ENCODE peak calls at places on chromosome 18, in nine cellular contexts. One of them, this sample, is unnamed.

GRCh38 chr18:13136689-13137040 is 81.9 kb upstream of the LDLRAD4 start:
- DNase-seq in HCT116: no peak
- DNase-seq in left ventricle myocardium inferior: peak
- DNase-seq in ovary: no peak
- DNase-seq in heart right ventricle: peak
- DNase-seq in GM23338: peak
- DNase-seq in sigmoid colon: no peak
- DNase-seq in lower lobe of right lung: no peak
- DNase-seq in heart left ventricle: peak
- DNase-seq in this sample: peak

GRCh38 chr18:37658894-37659293 is 93.3 kb upstream of the CELF4 start:
- DNase-seq in sigmoid colon: no peak
- DNase-seq in ovary: no peak
- DNase-seq in lower lobe of right lung: no peak
- DNase-seq in heart right ventricle: no peak
- DNase-seq in GM23338: no peak
- DNase-seq in heart left ventricle: no peak
- DNase-seq in HCT116: no peak
- DNase-seq in left ventricle myocardium inferior: no peak
- DNase-seq in this sample: no peak

GRCh38 chr18:10094154-10094553 is 180.3 kb downstream of the VAPA start:
- DNase-seq in left ventricle myocardium inferior: no peak
- DNase-seq in heart left ventricle: no peak
- DNase-seq in ovary: no peak
- DNase-seq in HCT116: no peak
- DNase-seq in GM23338: no peak
- DNase-seq in lower lobe of right lung: no peak
- DNase-seq in sigmoid colon: no peak
- DNase-seq in heart right ventricle: no peak
- DNase-seq in this sample: no peak

GRCh38 chr18:35810505-35810904 is 162.0 kb upstream of the RMP24 start:
- DNase-seq in lower lobe of right lung: no peak
- DNase-seq in heart right ventricle: no peak
- DNase-seq in sigmoid colon: no peak
- DNase-seq in heart left ventricle: no peak
- DNase-seq in HCT116: no peak
- DNase-seq in GM23338: no peak
- DNase-seq in left ventricle myocardium inferior: no peak
- DNase-seq in ovary: no peak
- DNase-seq in this sample: no peak

GRCh38 chr18:22868831-22869230 is 64.3 kb upstream of the RBBP8 start:
- DNase-seq in lower lobe of right lung: no peak
- DNase-seq in ovary: no peak
- DNase-seq in sigmoid colon: no peak
- DNase-seq in heart left ventricle: no peak
- DNase-seq in HCT116: no peak
- DNase-seq in GM23338: no peak
- DNase-seq in left ventricle myocardium inferior: no peak
- DNase-seq in heart right ventricle: no peak
- DNase-seq in this sample: no peak

GRCh38 chr18:29874519-29875098 is 1167.9 kb downstream of the DSC3 start:
- DNase-seq in heart right ventricle: no peak
- DNase-seq in ovary: no peak
- DNase-seq in heart left ventricle: no peak
- DNase-seq in left ventricle myocardium inferior: no peak
- DNase-seq in HCT116: peak
- DNase-seq in GM23338: peak
- DNase-seq in sigmoid colon: no peak
- DNase-seq in lower lobe of right lung: no peak
- DNase-seq in this sample: no peak

GRCh38 chr18:55318864-55319516 is 269.0 kb downstream of the TCF4 start:
- DNase-seq in HCT116: no peak
- DNase-seq in ovary: no peak
- DNase-seq in left ventricle myocardium inferior: no peak
- DNase-seq in heart left ventricle: no peak
- DNase-seq in lower lobe of right lung: no peak
- DNase-seq in sigmoid colon: no peak
- DNase-seq in heart right ventricle: no peak
- DNase-seq in GM23338: no peak
- DNase-seq in this sample: no peak

GRCh38 chr18:11488175-11488574 is 121.2 kb upstream of the SLC35G4 start:
- DNase-seq in heart right ventricle: no peak
- DNase-seq in sigmoid colon: no peak
- DNase-seq in lower lobe of right lung: no peak
- DNase-seq in HCT116: no peak
- DNase-seq in left ventricle myocardium inferior: no peak
- DNase-seq in ovary: no peak
- DNase-seq in GM23338: no peak
- DNase-seq in heart left ventricle: no peak
- DNase-seq in this sample: no peak

GRCh38 chr18:59606193-59607175 is 90.7 kb downstream of the CCBE1 start:
- DNase-seq in heart right ventricle: no peak
- DNase-seq in left ventricle myocardium inferior: peak
- DNase-seq in sigmoid colon: no peak
- DNase-seq in ovary: no peak
- DNase-seq in lower lobe of right lung: no peak
- DNase-seq in GM23338: no peak
- DNase-seq in heart left ventricle: no peak
- DNase-seq in HCT116: no peak
- DNase-seq in this sample: no peak

GRCh38 chr18:59609654-59610053 is 87.6 kb downstream of the CCBE1 start:
- DNase-seq in HCT116: no peak
- DNase-seq in heart left ventricle: no peak
- DNase-seq in GM23338: no peak
- DNase-seq in lower lobe of right lung: no peak
- DNase-seq in sigmoid colon: no peak
- DNase-seq in ovary: no peak
- DNase-seq in heart right ventricle: no peak
- DNase-seq in left ventricle myocardium inferior: no peak
- DNase-seq in this sample: no peak

GRCh38 chr18:59607471-59607870 is 89.8 kb downstream of the CCBE1 start:
- DNase-seq in ovary: no peak
- DNase-seq in left ventricle myocardium inferior: no peak
- DNase-seq in heart left ventricle: no peak
- DNase-seq in HCT116: no peak
- DNase-seq in sigmoid colon: no peak
- DNase-seq in lower lobe of right lung: no peak
- DNase-seq in heart right ventricle: no peak
- DNase-seq in GM23338: no peak
- DNase-seq in this sample: no peak

GRCh38 chr18:59604877-59605276 is 92.3 kb downstream of the CCBE1 start:
- DNase-seq in left ventricle myocardium inferior: no peak
- DNase-seq in heart left ventricle: no peak
- DNase-seq in sigmoid colon: no peak
- DNase-seq in heart right ventricle: no peak
- DNase-seq in lower lobe of right lung: no peak
- DNase-seq in GM23338: no peak
- DNase-seq in HCT116: no peak
- DNase-seq in ovary: no peak
- DNase-seq in this sample: no peak

GRCh38 chr18:59605633-59606192 is 91.5 kb downstream of the CCBE1 start:
- DNase-seq in lower lobe of right lung: no peak
- DNase-seq in sigmoid colon: no peak
- DNase-seq in left ventricle myocardium inferior: no peak
- DNase-seq in heart left ventricle: no peak
- DNase-seq in GM23338: no peak
- DNase-seq in ovary: peak
- DNase-seq in heart right ventricle: no peak
- DNase-seq in HCT116: no peak
- DNase-seq in this sample: no peak
- H3K27ac ChIP-seq in lower lobe of right lung: no peak
- H3K27ac ChIP-seq in sigmoid colon: no peak
- H3K27ac ChIP-seq in left ventricle myocardium inferior: no peak
- H3K27ac ChIP-seq in heart left ventricle: no peak
- H3K27ac ChIP-seq in GM23338: no peak
- H3K27ac ChIP-seq in ovary: peak
- H3K27ac ChIP-seq in heart right ventricle: no peak
- H3K27ac ChIP-seq in HCT116: no peak
- H3K27ac ChIP-seq in this sample: peak

DNA sequence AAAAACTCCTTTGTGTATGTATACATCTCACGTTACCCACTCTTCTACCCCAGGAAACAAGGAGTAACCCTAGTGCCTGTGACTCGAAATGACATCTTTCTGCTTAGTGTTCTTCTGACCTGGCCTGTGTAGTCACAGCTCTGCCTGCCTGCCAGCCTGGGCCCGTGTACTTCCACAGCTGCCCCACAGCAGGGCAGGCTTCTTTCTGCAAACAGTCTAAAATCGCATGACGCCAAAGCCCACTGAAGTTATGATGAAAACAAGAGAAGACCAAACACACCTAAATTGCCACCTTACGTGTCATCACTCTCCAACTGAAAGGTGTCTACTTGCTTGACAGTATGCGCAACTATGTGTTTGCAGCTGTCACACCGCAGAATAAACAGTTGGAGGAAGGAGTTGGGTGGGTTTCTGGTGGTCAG is 1.5 kb downstream of the GAREM1 start:
- DNase-seq in heart left ventricle: peak
- DNase-seq in sigmoid colon: peak
- DNase-seq in left ventricle myocardium inferior: peak
- DNase-seq in ovary: peak
- DNase-seq in GM23338: no peak
- DNase-seq in lower lobe of right lung: peak
- DNase-seq in HCT116: peak
- DNase-seq in heart right ventricle: peak
- DNase-seq in this sample: peak
- H3K4me3 ChIP-seq in heart left ventricle: peak
- H3K4me3 ChIP-seq in sigmoid colon: peak
- H3K4me3 ChIP-seq in left ventricle myocardium inferior: peak
- H3K4me3 ChIP-seq in ovary: peak
- H3K4me3 ChIP-seq in GM23338: peak
- H3K4me3 ChIP-seq in lower lobe of right lung: peak
- H3K4me3 ChIP-seq in HCT116: peak
- H3K4me3 ChIP-seq in heart right ventricle: peak
- H3K4me3 ChIP-seq in this sample: peak

DNA sequence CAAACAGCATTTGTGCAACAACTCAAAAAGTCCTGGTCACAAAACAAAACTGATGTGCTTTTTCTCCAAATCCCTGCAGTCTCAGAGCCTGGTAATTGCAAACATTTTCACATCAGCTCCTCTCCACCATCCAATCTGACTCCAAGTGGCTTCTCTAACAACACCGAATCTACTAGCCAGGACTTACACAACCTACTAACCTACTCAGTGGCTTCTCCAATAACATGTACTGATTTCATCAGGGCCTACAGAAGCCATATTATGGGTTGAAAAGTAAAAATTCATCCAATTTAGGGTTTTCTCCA is 104.3 kb downstream of the COLEC12 start:
- DNase-seq in sigmoid colon: no peak
- DNase-seq in lower lobe of right lung: no peak
- DNase-seq in GM23338: no peak
- DNase-seq in heart right ventricle: no peak
- DNase-seq in HCT116: no peak
- DNase-seq in left ventricle myocardium inferior: no peak
- DNase-seq in ovary: no peak
- DNase-seq in heart left ventricle: no peak
- DNase-seq in this sample: no peak
- H3K27ac ChIP-seq in sigmoid colon: peak
- H3K27ac ChIP-seq in lower lobe of right lung: no peak
- H3K27ac ChIP-seq in GM23338: no peak
- H3K27ac ChIP-seq in heart right ventricle: no peak
- H3K27ac ChIP-seq in HCT116: no peak
- H3K27ac ChIP-seq in left ventricle myocardium inferior: peak
- H3K27ac ChIP-seq in ovary: no peak
- H3K27ac ChIP-seq in heart left ventricle: no peak
- H3K27ac ChIP-seq in this sample: peak

DNA sequence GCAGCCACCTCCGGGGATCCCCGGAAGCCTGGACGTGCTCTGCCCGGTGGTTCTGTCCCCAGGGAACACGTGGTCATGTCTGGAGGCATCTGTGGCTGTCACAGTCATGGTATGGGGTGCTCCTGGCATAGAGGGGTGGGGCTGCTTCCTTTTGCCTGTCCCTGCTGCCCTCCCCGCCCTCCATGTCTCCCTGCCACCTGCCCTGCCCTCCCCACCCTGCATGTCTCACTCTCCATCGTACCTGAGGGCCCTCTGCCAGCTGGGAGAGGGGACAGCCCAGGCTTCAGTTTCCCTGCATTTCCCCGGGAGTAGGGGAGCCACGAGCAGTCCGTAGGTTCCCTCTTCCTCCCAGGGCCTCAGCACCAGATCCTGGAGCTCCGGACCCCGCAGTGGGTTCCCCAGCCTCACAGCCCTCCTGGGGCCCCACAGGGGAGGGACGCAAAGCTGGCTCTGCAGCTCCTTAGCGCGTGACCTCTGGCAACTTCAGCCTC is 90.0 kb upstream of the CTDP1 start:
- DNase-seq in GM23338: no peak
- DNase-seq in lower lobe of right lung: peak
- DNase-seq in ovary: no peak
- DNase-seq in heart right ventricle: no peak
- DNase-seq in HCT116: no peak
- DNase-seq in left ventricle myocardium inferior: no peak
- DNase-seq in sigmoid colon: peak
- DNase-seq in heart left ventricle: peak
- DNase-seq in this sample: no peak
- H3K4me3 ChIP-seq in GM23338: no peak
- H3K4me3 ChIP-seq in lower lobe of right lung: no peak
- H3K4me3 ChIP-seq in ovary: no peak
- H3K4me3 ChIP-seq in heart right ventricle: no peak
- H3K4me3 ChIP-seq in HCT116: no peak
- H3K4me3 ChIP-seq in left ventricle myocardium inferior: no peak
- H3K4me3 ChIP-seq in sigmoid colon: no peak
- H3K4me3 ChIP-seq in heart left ventricle: no peak
- H3K4me3 ChIP-seq in this sample: no peak

DNA sequence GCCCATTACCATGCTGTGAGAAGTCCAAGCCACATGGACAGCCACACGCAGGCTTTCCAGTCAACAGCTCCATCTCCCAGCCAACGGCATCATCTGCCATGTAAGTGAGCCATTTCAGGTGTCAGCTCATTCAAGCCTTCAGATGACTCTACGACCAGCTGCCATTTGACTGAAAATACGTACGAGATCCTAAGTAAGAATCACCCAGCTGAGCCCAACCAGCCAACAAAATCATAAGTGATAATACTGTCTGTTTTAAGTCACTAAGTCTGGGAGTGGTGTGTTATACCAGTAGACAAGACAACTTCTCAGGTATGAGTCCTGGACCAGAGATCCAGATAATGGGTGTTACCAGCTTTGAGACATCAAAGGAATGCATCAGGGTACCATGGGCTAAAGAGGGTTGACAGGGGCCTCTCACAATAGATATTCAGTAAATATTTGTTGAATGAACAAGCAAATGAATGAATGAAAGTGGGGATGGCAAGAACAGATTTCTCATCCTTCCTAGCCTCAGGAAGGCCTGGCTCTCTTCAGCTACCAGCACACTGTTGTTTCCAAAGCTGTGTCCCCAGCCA is 52.9 kb upstream of the CTIF start:
- DNase-seq in ovary: no peak
- DNase-seq in left ventricle myocardium inferior: no peak
- DNase-seq in lower lobe of right lung: no peak
- DNase-seq in HCT116: no peak
- DNase-seq in GM23338: no peak
- DNase-seq in sigmoid colon: no peak
- DNase-seq in heart left ventricle: no peak
- DNase-seq in heart right ventricle: no peak
- DNase-seq in this sample: no peak
- H3K27ac ChIP-seq in ovary: no peak
- H3K27ac ChIP-seq in left ventricle myocardium inferior: no peak
- H3K27ac ChIP-seq in lower lobe of right lung: no peak
- H3K27ac ChIP-seq in HCT116: no peak
- H3K27ac ChIP-seq in GM23338: no peak
- H3K27ac ChIP-seq in sigmoid colon: no peak
- H3K27ac ChIP-seq in heart left ventricle: no peak
- H3K27ac ChIP-seq in heart right ventricle: no peak
- H3K27ac ChIP-seq in this sample: peak

GRCh38 chr18:5630766-5631413 is 87.1 kb upstream of the EPB41L3 start:
- DNase-seq in HCT116: no peak
- DNase-seq in heart right ventricle: no peak
- DNase-seq in heart left ventricle: no peak
- DNase-seq in left ventricle myocardium inferior: no peak
- DNase-seq in lower lobe of right lung: no peak
- DNase-seq in ovary: no peak
- DNase-seq in sigmoid colon: no peak
- DNase-seq in GM23338: no peak
- DNase-seq in this sample: no peak
- H3K4me3 ChIP-seq in HCT116: no peak
- H3K4me3 ChIP-seq in heart right ventricle: peak
- H3K4me3 ChIP-seq in heart left ventricle: no peak
- H3K4me3 ChIP-seq in left ventricle myocardium inferior: peak
- H3K4me3 ChIP-seq in lower lobe of right lung: peak
- H3K4me3 ChIP-seq in ovary: no peak
- H3K4me3 ChIP-seq in sigmoid colon: no peak
- H3K4me3 ChIP-seq in GM23338: peak
- H3K4me3 ChIP-seq in this sample: peak

This sample was measured in uterus.